ENCODE peak calls at places on chromosomes 2 and 18, in four cellular contexts. C, P, E and Q are unnamed samples. For H3K36me3, the result is how much of the 10 kb centered on the place peaks cover.

GRCh38 chr2:238322001-238322411 is 1.7 kb downstream of the TRAF3IP1 start:
- DNase-seq in C (no peak), P (no peak), E (no peak), Q (no peak)

GRCh38 chr2:68282814-68283812 is 30.8 kb upstream of the PPP3R1 start:
- DNase-seq in C (peak), P (peak), E (peak), Q (peak)

GRCh38 chr18:74419761-74420160 is 37.3 kb downstream of the DIPK1C start:
- DNase-seq in C (no peak), P (no peak), E (no peak), Q (no peak)

GRCh38 chr18:10215444-10215843 is 239.0 kb upstream of the APCDD1 start:
- DNase-seq in C (no peak), P (no peak), E (no peak), Q (no peak)

GRCh38 chr2:234952270-234953115 is 676 bp downstream of the SH3BP4 start:
- DNase-seq in C (peak), P (no peak), E (peak), Q (peak)

GRCh38 chr2:28753043-28753683 is 1.5 kb downstream of the PPP1CB start:
- DNase-seq in C (peak), P (peak), E (peak), Q (peak)

GRCh38 chr2:19355931-19356544 is 2.4 kb downstream of the OSR1 start:
- DNase-seq in C (peak), P (peak), E (no peak), Q (no peak)

GRCh38 chr2:78024991-78025390 is 502.8 kb upstream of the LRRTM4 start:
- DNase-seq in C (no peak), P (no peak), E (no peak), Q (no peak)

GRCh38 chr2:99921903-99922302 is 220.5 kb downstream of the AFF3 start:
- DNase-seq in C (no peak), P (no peak), E (no peak), Q (no peak)

GRCh38 chr2:197168705-197169104 is 141.9 kb downstream of the ANKRD44 start:
- DNase-seq in C (peak), P (peak), E (peak), Q (peak)

GRCh38 chr2:26650713-26651457 is 9.7 kb upstream of the CIB4 start:
- DNase-seq in C (no peak), P (no peak), E (no peak), Q (no peak)

GRCh38 chr2:126877041-126877440 is 21.6 kb upstream of the TEX51 start:
- DNase-seq in C (no peak), P (no peak), E (no peak), Q (no peak)

GRCh38 chr2:126876631-126877030 is 22.1 kb upstream of the TEX51 start:
- DNase-seq in C (no peak), P (no peak), E (no peak), Q (no peak)

GRCh38 chr2:126879348-126880261 is 19.1 kb upstream of the TEX51 start:
- DNase-seq in C (no peak), P (no peak), E (no peak), Q (no peak)

GRCh38 chr2:126878601-126879000 is 20.1 kb upstream of the TEX51 start:
- DNase-seq in C (no peak), P (no peak), E (no peak), Q (no peak)

DNA sequence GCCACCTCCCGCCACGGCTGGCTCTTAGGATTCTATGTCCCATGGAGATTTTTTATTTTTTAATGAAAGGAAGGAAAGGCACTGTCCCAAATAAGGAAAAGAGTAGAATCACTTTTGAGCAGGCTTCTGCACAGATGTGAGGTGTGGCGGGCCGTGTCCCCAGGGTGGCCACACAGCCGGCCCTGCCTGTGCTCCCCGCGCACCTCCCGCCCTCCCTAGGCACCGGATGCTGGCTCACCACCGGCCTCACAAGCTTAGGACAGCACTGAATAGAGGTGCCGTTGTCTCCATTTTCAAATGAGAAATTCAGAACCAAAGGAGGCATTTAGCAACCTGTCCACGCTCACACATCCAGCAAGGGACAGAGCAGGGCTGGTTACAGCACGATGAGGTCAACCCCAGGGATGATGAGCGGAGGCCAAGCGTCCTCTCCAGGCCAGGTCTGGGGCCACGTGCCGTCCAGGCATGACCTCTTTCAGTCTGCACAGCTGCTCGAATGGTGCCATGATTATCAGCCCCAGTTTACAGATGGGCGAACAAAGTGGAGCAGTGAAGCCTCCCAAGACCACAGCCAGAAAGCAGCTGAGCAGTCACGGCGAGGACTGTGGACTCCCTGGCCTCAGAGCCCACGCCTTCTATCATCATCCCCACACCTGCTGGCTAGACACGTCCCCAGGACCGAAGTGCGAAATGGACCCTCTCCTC is 20.7 kb upstream of the TEX51 start:
- DNase-seq in C (no peak), P (no peak), E (no peak), Q (no peak)
- H3K36me3 ChIP-seq in C (under half), P (under half), E (under half), Q (under half)

DNA sequence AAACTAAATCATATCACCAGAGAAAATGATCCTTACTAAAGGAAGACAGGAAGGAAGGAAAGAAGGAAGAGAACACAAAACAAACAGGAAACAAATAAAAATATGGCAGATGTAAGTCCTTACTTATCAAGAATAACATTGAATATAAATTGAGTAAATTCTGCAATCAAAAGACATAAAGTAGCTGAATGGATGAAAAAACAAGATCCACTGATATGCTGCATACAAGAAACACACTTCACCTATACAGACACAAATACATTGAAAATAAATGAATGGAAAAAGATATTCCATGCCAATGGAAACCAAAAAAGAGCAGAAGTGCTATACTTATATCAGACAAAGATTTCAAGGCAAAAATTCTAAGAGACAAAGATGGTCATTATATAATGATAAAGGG is 18.0 kb upstream of the SRD5A2 start:
- DNase-seq in C (no peak), P (no peak), E (no peak), Q (no peak)
- H2AFZ ChIP-seq in C (no peak), P (no peak), E (no peak), Q (no peak)

GRCh38 chr2:236664131-236664530 is 94.5 kb downstream of the ACKR3 start:
- DNase-seq in C (no peak), P (no peak), E (no peak), Q (no peak)
- H3K4me3 ChIP-seq in C (no peak), P (no peak), E (no peak), Q (no peak)

GRCh38 chr2:63862802-63863201 is 21.1 kb downstream of the UGP2 start:
- DNase-seq in C (no peak), P (peak), E (no peak), Q (peak)
- H3K36me3 ChIP-seq in C (under half), P (under half), E (under half), Q (under half)

GRCh38 chr2:241574911-241575623 is 16.5 kb downstream of the BOK start:
- DNase-seq in C (no peak), P (no peak), E (no peak), Q (no peak)

GRCh38 chr2:241569831-241570281 is 11.3 kb downstream of the BOK start:
- DNase-seq in C (no peak), P (no peak), E (no peak), Q (no peak)

GRCh38 chr2:241570961-241571581 is 12.5 kb downstream of the BOK start:
- DNase-seq in C (no peak), P (no peak), E (no peak), Q (no peak)

GRCh38 chr2:241573741-241574140 is 15.2 kb downstream of the BOK start:
- DNase-seq in C (no peak), P (no peak), E (no peak), Q (no peak)

DNA sequence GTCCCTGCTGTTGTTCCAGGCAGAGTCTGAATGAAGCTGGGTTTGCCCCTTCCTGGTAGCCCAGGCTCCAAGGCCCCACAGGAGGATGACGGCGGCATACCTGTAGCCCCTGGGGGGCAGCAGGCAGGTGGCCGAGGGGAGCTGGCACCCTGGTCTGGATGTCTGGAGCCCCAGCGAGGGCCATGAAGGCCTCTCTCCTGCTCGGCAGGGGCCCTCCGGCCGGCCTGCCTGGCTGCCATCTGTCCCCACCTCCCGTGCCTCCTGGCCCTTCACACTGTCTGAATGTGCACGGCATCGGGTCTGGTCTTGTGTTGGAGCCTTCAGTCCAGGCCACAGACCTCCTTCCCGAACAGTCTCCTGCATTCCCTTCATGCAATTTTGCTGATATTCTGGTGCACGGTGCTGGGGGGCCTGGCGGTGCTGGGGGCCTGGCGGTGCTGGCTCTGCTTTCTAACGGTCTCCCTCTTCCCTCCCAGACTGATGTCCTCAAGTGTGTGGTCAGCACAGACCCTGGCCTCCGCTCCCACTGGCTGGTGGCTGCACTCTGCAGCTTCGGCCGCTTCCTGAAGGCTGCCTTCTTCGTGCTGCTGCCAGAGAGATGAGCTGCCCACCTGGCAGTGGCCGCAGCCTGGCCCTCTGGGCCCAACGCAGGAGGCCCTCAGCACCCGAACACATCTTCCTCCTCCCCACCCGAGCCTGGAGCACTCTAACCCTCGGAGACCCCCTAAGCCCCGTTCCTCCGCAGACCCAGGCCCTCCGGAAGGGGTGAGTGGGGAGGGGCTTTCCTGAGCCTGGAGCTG is 13.5 kb downstream of the BOK start:
- DNase-seq in C (no peak), P (no peak), E (no peak), Q (no peak)
- H2AFZ ChIP-seq in C (no peak), P (no peak), E (no peak), Q (no peak)